ENCODE peak calls at places on chromosomes 7 and 10, in ten cellular contexts. One of them, this sample, is unnamed.

GRCh38 chr7:95593343-95593742 is 3.0 kb downstream of the PDK4 start:
- DNase-seq in lower lobe of right lung: no peak
- DNase-seq in right lobe of liver: no peak
- DNase-seq in heart right ventricle: no peak
- DNase-seq in Calu3: no peak
- DNase-seq in left lung: no peak
- DNase-seq in D721Med: no peak
- DNase-seq in kidney: no peak
- DNase-seq in vagina: no peak
- DNase-seq in natural killer cell: no peak
- DNase-seq in this sample: no peak

GRCh38 chr7:102045681-102046372 is 228.4 kb downstream of the CUX1 start:
- DNase-seq in lower lobe of right lung: no peak
- DNase-seq in right lobe of liver: no peak
- DNase-seq in heart right ventricle: no peak
- DNase-seq in Calu3: no peak
- DNase-seq in left lung: peak
- DNase-seq in D721Med: no peak
- DNase-seq in kidney: no peak
- DNase-seq in vagina: no peak
- DNase-seq in natural killer cell: no peak
- DNase-seq in this sample: no peak

GRCh38 chr10:129960493-129961273 is 3.4 kb downstream of the EBF3 start:
- DNase-seq in lower lobe of right lung: no peak
- DNase-seq in right lobe of liver: no peak
- DNase-seq in heart right ventricle: no peak
- DNase-seq in Calu3: no peak
- DNase-seq in left lung: no peak
- DNase-seq in D721Med: no peak
- DNase-seq in kidney: no peak
- DNase-seq in vagina: no peak
- DNase-seq in natural killer cell: no peak
- DNase-seq in this sample: no peak

GRCh38 chr7:44378744-44379143 is 53.4 kb upstream of the CAMK2B start:
- DNase-seq in lower lobe of right lung: no peak
- DNase-seq in right lobe of liver: no peak
- DNase-seq in heart right ventricle: no peak
- DNase-seq in Calu3: peak
- DNase-seq in left lung: no peak
- DNase-seq in D721Med: no peak
- DNase-seq in kidney: peak
- DNase-seq in vagina: no peak
- DNase-seq in natural killer cell: no peak
- DNase-seq in this sample: no peak

GRCh38 chr7:234041-234711 is 41.8 kb downstream of the FAM20C start:
- DNase-seq in lower lobe of right lung: no peak
- DNase-seq in right lobe of liver: no peak
- DNase-seq in heart right ventricle: peak
- DNase-seq in Calu3: no peak
- DNase-seq in left lung: no peak
- DNase-seq in D721Med: no peak
- DNase-seq in kidney: no peak
- DNase-seq in vagina: no peak
- DNase-seq in natural killer cell: no peak
- DNase-seq in this sample: no peak

GRCh38 chr10:78623577-78624215 is 445.1 kb upstream of the ZMIZ1 start:
- DNase-seq in lower lobe of right lung: no peak
- DNase-seq in right lobe of liver: no peak
- DNase-seq in heart right ventricle: no peak
- DNase-seq in Calu3: peak
- DNase-seq in left lung: no peak
- DNase-seq in D721Med: no peak
- DNase-seq in kidney: no peak
- DNase-seq in vagina: no peak
- DNase-seq in natural killer cell: no peak
- DNase-seq in this sample: no peak

GRCh38 chr10:75803816-75804576 is 372.6 kb downstream of the LRMDA start:
- DNase-seq in lower lobe of right lung: no peak
- DNase-seq in right lobe of liver: no peak
- DNase-seq in heart right ventricle: peak
- DNase-seq in Calu3: no peak
- DNase-seq in left lung: no peak
- DNase-seq in D721Med: no peak
- DNase-seq in kidney: no peak
- DNase-seq in vagina: no peak
- DNase-seq in natural killer cell: no peak
- DNase-seq in this sample: no peak

GRCh38 chr10:70943806-70944466 is 55.6 kb upstream of the PCBD1 start:
- DNase-seq in lower lobe of right lung: no peak
- DNase-seq in right lobe of liver: no peak
- DNase-seq in heart right ventricle: peak
- DNase-seq in Calu3: no peak
- DNase-seq in left lung: no peak
- DNase-seq in D721Med: no peak
- DNase-seq in kidney: no peak
- DNase-seq in vagina: no peak
- DNase-seq in natural killer cell: no peak
- DNase-seq in this sample: no peak

GRCh38 chr10:78972160-78972946 is 96.4 kb upstream of the ZMIZ1 start:
- DNase-seq in lower lobe of right lung: peak
- DNase-seq in right lobe of liver: peak
- DNase-seq in heart right ventricle: peak
- DNase-seq in Calu3: peak
- DNase-seq in left lung: peak
- DNase-seq in D721Med: no peak
- DNase-seq in kidney: peak
- DNase-seq in vagina: peak
- DNase-seq in natural killer cell: no peak
- DNase-seq in this sample: no peak

GRCh38 chr10:131865223-131865917 is 35.4 kb upstream of the PPP2R2D start:
- DNase-seq in lower lobe of right lung: no peak
- DNase-seq in right lobe of liver: no peak
- DNase-seq in heart right ventricle: no peak
- DNase-seq in Calu3: no peak
- DNase-seq in left lung: no peak
- DNase-seq in D721Med: no peak
- DNase-seq in kidney: peak
- DNase-seq in vagina: no peak
- DNase-seq in natural killer cell: no peak
- DNase-seq in this sample: no peak

GRCh38 chr7:24591152-24591551 is 17.9 kb downstream of the PALS2 start:
- DNase-seq in lower lobe of right lung: no peak
- DNase-seq in right lobe of liver: no peak
- DNase-seq in heart right ventricle: no peak
- DNase-seq in Calu3: no peak
- DNase-seq in left lung: no peak
- DNase-seq in D721Med: no peak
- DNase-seq in kidney: no peak
- DNase-seq in vagina: no peak
- DNase-seq in natural killer cell: no peak
- DNase-seq in this sample: no peak
- TF ChIP-seq CTCF in lower lobe of right lung: no peak
- TF ChIP-seq CTCF in right lobe of liver: no peak
- TF ChIP-seq CTCF in heart right ventricle: no peak
- TF ChIP-seq CTCF in Calu3: no peak
- TF ChIP-seq CTCF in left lung: no peak
- TF ChIP-seq CTCF in D721Med: no peak
- TF ChIP-seq CTCF in kidney: no peak
- TF ChIP-seq CTCF in vagina: no peak
- TF ChIP-seq CTCF in natural killer cell: no peak
- TF ChIP-seq CTCF in this sample: no peak

GRCh38 chr10:96046546-96046945 is 3.2 kb downstream of the CCNJ start:
- DNase-seq in lower lobe of right lung: no peak
- DNase-seq in right lobe of liver: no peak
- DNase-seq in heart right ventricle: no peak
- DNase-seq in Calu3: no peak
- DNase-seq in left lung: no peak
- DNase-seq in D721Med: no peak
- DNase-seq in kidney: no peak
- DNase-seq in vagina: no peak
- DNase-seq in natural killer cell: no peak
- DNase-seq in this sample: no peak

GRCh38 chr10:96044686-96045085 is 1.3 kb downstream of the CCNJ start:
- DNase-seq in lower lobe of right lung: no peak
- DNase-seq in right lobe of liver: no peak
- DNase-seq in heart right ventricle: no peak
- DNase-seq in Calu3: no peak
- DNase-seq in left lung: no peak
- DNase-seq in D721Med: no peak
- DNase-seq in kidney: no peak
- DNase-seq in vagina: no peak
- DNase-seq in natural killer cell: no peak
- DNase-seq in this sample: no peak

GRCh38 chr10:96043895-96044580 is 655 bp downstream of the CCNJ start:
- DNase-seq in lower lobe of right lung: peak
- DNase-seq in right lobe of liver: peak
- DNase-seq in heart right ventricle: peak
- DNase-seq in Calu3: peak
- DNase-seq in left lung: peak
- DNase-seq in D721Med: peak
- DNase-seq in kidney: peak
- DNase-seq in vagina: no peak
- DNase-seq in natural killer cell: no peak
- DNase-seq in this sample: no peak

GRCh38 chr10:96049340-96049739 is 6.0 kb downstream of the CCNJ start:
- DNase-seq in lower lobe of right lung: no peak
- DNase-seq in right lobe of liver: no peak
- DNase-seq in heart right ventricle: no peak
- DNase-seq in Calu3: no peak
- DNase-seq in left lung: no peak
- DNase-seq in D721Med: no peak
- DNase-seq in kidney: no peak
- DNase-seq in vagina: no peak
- DNase-seq in natural killer cell: no peak
- DNase-seq in this sample: no peak

GRCh38 chr10:96047004-96047649 is 3.7 kb downstream of the CCNJ start:
- DNase-seq in lower lobe of right lung: no peak
- DNase-seq in right lobe of liver: no peak
- DNase-seq in heart right ventricle: no peak
- DNase-seq in Calu3: no peak
- DNase-seq in left lung: no peak
- DNase-seq in D721Med: no peak
- DNase-seq in kidney: no peak
- DNase-seq in vagina: no peak
- DNase-seq in natural killer cell: no peak
- DNase-seq in this sample: no peak
- TF ChIP-seq CTCF in lower lobe of right lung: no peak
- TF ChIP-seq CTCF in right lobe of liver: peak
- TF ChIP-seq CTCF in heart right ventricle: no peak
- TF ChIP-seq CTCF in Calu3: no peak
- TF ChIP-seq CTCF in left lung: no peak
- TF ChIP-seq CTCF in D721Med: no peak
- TF ChIP-seq CTCF in kidney: no peak
- TF ChIP-seq CTCF in vagina: no peak
- TF ChIP-seq CTCF in natural killer cell: no peak
- TF ChIP-seq CTCF in this sample: no peak

DNA sequence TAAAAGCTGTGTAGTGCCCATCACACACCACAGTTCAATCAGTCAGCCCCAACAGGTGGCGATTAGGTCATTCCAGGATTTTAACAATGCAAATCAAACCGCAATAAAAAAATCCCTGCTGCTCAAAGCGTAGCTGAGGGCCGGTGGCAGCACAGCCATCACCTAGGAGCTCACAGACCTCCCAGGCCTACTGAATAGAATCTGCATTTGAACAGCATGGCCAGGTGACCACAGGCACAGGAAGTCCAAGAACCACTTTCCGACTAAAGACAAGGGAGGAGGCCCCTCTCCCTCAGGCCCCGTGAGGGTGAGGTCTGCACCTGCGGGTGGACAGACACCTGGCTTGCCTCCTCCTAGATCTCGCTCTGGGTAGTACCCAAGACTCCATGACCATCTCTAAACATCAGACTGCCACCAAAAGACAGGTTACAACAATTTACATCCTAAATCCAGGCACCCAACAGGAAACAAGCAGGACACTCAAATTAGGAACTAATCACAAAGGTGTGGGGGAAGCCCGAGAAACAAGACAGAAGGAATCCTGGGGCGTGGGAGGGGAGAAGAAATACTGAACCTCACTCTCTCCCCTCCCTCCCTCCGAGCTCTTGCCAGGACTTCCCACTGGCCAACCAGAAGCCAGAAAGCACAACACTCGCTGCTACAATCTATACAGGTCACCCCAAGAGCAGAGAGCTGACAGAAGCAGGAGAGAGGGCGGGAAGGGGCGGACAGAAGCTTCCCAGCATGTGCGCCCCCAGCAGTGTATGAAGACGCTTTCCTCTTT is 19.2 kb downstream of the GNA12 start:
- DNase-seq in lower lobe of right lung: no peak
- DNase-seq in right lobe of liver: no peak
- DNase-seq in heart right ventricle: no peak
- DNase-seq in Calu3: no peak
- DNase-seq in left lung: no peak
- DNase-seq in D721Med: no peak
- DNase-seq in kidney: no peak
- DNase-seq in vagina: no peak
- DNase-seq in natural killer cell: no peak
- DNase-seq in this sample: no peak
- TF ChIP-seq CTCF in lower lobe of right lung: no peak
- TF ChIP-seq CTCF in right lobe of liver: no peak
- TF ChIP-seq CTCF in heart right ventricle: no peak
- TF ChIP-seq CTCF in Calu3: no peak
- TF ChIP-seq CTCF in left lung: no peak
- TF ChIP-seq CTCF in D721Med: no peak
- TF ChIP-seq CTCF in kidney: no peak
- TF ChIP-seq CTCF in vagina: no peak
- TF ChIP-seq CTCF in natural killer cell: no peak
- TF ChIP-seq CTCF in this sample: no peak

GRCh38 chr7:82375713-82376112 is 67.9 kb downstream of the CACNA2D1 start:
- DNase-seq in lower lobe of right lung: no peak
- DNase-seq in right lobe of liver: no peak
- DNase-seq in heart right ventricle: no peak
- DNase-seq in Calu3: no peak
- DNase-seq in left lung: no peak
- DNase-seq in D721Med: no peak
- DNase-seq in kidney: no peak
- DNase-seq in vagina: no peak
- DNase-seq in natural killer cell: no peak
- DNase-seq in this sample: no peak
- TF ChIP-seq CTCF in lower lobe of right lung: no peak
- TF ChIP-seq CTCF in right lobe of liver: no peak
- TF ChIP-seq CTCF in heart right ventricle: no peak
- TF ChIP-seq CTCF in Calu3: no peak
- TF ChIP-seq CTCF in left lung: no peak
- TF ChIP-seq CTCF in D721Med: no peak
- TF ChIP-seq CTCF in kidney: no peak
- TF ChIP-seq CTCF in vagina: no peak
- TF ChIP-seq CTCF in natural killer cell: no peak
- TF ChIP-seq CTCF in this sample: no peak

This sample was measured in activated B cell treated with CpG ODN at 0.5 μM for 24 hours.